ENCODE peak calls at places on chromosome 1, in five cellular contexts. One of them, this sample, is unnamed.

GRCh38 chr1:111505641-111506119 is 2.2 kb upstream of the ADORA3 start:
- DNase-seq in trophoblast cell: no peak
- DNase-seq in neuronal stem cell: no peak
- DNase-seq in mesenchymal stem cell: no peak
- DNase-seq in H9: no peak
- DNase-seq in this sample: no peak

GRCh38 chr1:76585980-76586674 is 281.2 kb upstream of the ST6GALNAC5 start:
- DNase-seq in mesenchymal stem cell: no peak
- DNase-seq in H9: no peak
- DNase-seq in trophoblast cell: no peak
- DNase-seq in neuronal stem cell: no peak
- DNase-seq in this sample: no peak

GRCh38 chr1:246515390-246516005 is 8.4 kb upstream of the SMYD3 start:
- DNase-seq in mesenchymal stem cell: no peak
- DNase-seq in neuronal stem cell: no peak
- DNase-seq in trophoblast cell: no peak
- DNase-seq in H9: no peak
- DNase-seq in this sample: no peak

GRCh38 chr1:199020904-199021303 is 382.1 kb downstream of the PTPRC start:
- DNase-seq in trophoblast cell: no peak
- DNase-seq in H9: no peak
- DNase-seq in mesenchymal stem cell: no peak
- DNase-seq in neuronal stem cell: no peak
- DNase-seq in this sample: no peak

GRCh38 chr1:210099921-210100320 is 132.7 kb upstream of the SERTAD4 start:
- DNase-seq in mesenchymal stem cell: no peak
- DNase-seq in neuronal stem cell: no peak
- DNase-seq in trophoblast cell: no peak
- DNase-seq in H9: no peak
- DNase-seq in this sample: no peak

GRCh38 chr1:240831922-240832321 is 220.0 kb upstream of the GREM2 start:
- DNase-seq in neuronal stem cell: no peak
- DNase-seq in H9: no peak
- DNase-seq in trophoblast cell: no peak
- DNase-seq in mesenchymal stem cell: no peak
- DNase-seq in this sample: no peak

GRCh38 chr1:45584351-45585109 is 689 bp downstream of the NASP start:
- DNase-seq in trophoblast cell: peak
- DNase-seq in mesenchymal stem cell: peak
- DNase-seq in H9: peak
- DNase-seq in neuronal stem cell: peak
- DNase-seq in this sample: peak

GRCh38 chr1:186102559-186103148 is 272.4 kb downstream of the TPR start:
- DNase-seq in mesenchymal stem cell: peak
- DNase-seq in H9: no peak
- DNase-seq in neuronal stem cell: no peak
- DNase-seq in trophoblast cell: no peak
- DNase-seq in this sample: peak

GRCh38 chr1:32992489-32993214 is 28.0 kb upstream of the RNF19B start:
- DNase-seq in mesenchymal stem cell: peak
- DNase-seq in trophoblast cell: peak
- DNase-seq in neuronal stem cell: no peak
- DNase-seq in H9: peak
- DNase-seq in this sample: peak

GRCh38 chr1:229171934-229172333 is 99.0 kb upstream of the RAB4A start:
- DNase-seq in trophoblast cell: peak
- DNase-seq in H9: peak
- DNase-seq in mesenchymal stem cell: no peak
- DNase-seq in neuronal stem cell: no peak
- DNase-seq in this sample: no peak

GRCh38 chr1:212966619-212967018 is 16.3 kb downstream of the VASH2 start:
- DNase-seq in trophoblast cell: no peak
- DNase-seq in neuronal stem cell: no peak
- DNase-seq in mesenchymal stem cell: no peak
- DNase-seq in H9: no peak
- DNase-seq in this sample: no peak

GRCh38 chr1:1088036-1088800 is 14.1 kb upstream of the RNF223 start:
- DNase-seq in trophoblast cell: no peak
- DNase-seq in mesenchymal stem cell: no peak
- DNase-seq in H9: no peak
- DNase-seq in neuronal stem cell: no peak
- DNase-seq in this sample: no peak

GRCh38 chr1:236059011-236059410 is 5.9 kb downstream of the NID1 start:
- DNase-seq in neuronal stem cell: no peak
- DNase-seq in mesenchymal stem cell: no peak
- DNase-seq in trophoblast cell: no peak
- DNase-seq in H9: no peak
- DNase-seq in this sample: no peak

GRCh38 chr1:209585672-209586071 is 2.2 kb downstream of the CAMK1G start:
- DNase-seq in trophoblast cell: no peak
- DNase-seq in mesenchymal stem cell: peak
- DNase-seq in neuronal stem cell: no peak
- DNase-seq in H9: peak
- DNase-seq in this sample: no peak

GRCh38 chr1:231806623-231807470 is 180.3 kb downstream of the DISC1 start:
- DNase-seq in mesenchymal stem cell: no peak
- DNase-seq in H9: peak
- DNase-seq in trophoblast cell: peak
- DNase-seq in neuronal stem cell: peak
- DNase-seq in this sample: peak

GRCh38 chr1:193421487-193421886 is 235.1 kb upstream of the B3GALT2 start:
- DNase-seq in neuronal stem cell: no peak
- DNase-seq in mesenchymal stem cell: no peak
- DNase-seq in H9: no peak
- DNase-seq in trophoblast cell: no peak
- DNase-seq in this sample: no peak

GRCh38 chr1:183804916-183805734 is at the start of gene RGL1:
- DNase-seq in H9: peak
- DNase-seq in trophoblast cell: peak
- DNase-seq in neuronal stem cell: peak
- DNase-seq in mesenchymal stem cell: peak
- DNase-seq in this sample: peak

GRCh38 chr1:30147188-30147587 is 576.2 kb downstream of the MATN1 start:
- DNase-seq in trophoblast cell: no peak
- DNase-seq in mesenchymal stem cell: no peak
- DNase-seq in H9: no peak
- DNase-seq in neuronal stem cell: no peak
- DNase-seq in this sample: no peak

GRCh38 chr1:18572022-18572920 is 58.4 kb upstream of the PAX7 start:
- DNase-seq in H9: no peak
- DNase-seq in mesenchymal stem cell: no peak
- DNase-seq in trophoblast cell: no peak
- DNase-seq in neuronal stem cell: no peak
- DNase-seq in this sample: no peak
- H2BK5ac ChIP-seq in H9: no peak
- H2BK5ac ChIP-seq in mesenchymal stem cell: no peak
- H2BK5ac ChIP-seq in trophoblast cell: no peak
- H2BK5ac ChIP-seq in neuronal stem cell: no peak
- H2BK5ac ChIP-seq in this sample: no peak

DNA sequence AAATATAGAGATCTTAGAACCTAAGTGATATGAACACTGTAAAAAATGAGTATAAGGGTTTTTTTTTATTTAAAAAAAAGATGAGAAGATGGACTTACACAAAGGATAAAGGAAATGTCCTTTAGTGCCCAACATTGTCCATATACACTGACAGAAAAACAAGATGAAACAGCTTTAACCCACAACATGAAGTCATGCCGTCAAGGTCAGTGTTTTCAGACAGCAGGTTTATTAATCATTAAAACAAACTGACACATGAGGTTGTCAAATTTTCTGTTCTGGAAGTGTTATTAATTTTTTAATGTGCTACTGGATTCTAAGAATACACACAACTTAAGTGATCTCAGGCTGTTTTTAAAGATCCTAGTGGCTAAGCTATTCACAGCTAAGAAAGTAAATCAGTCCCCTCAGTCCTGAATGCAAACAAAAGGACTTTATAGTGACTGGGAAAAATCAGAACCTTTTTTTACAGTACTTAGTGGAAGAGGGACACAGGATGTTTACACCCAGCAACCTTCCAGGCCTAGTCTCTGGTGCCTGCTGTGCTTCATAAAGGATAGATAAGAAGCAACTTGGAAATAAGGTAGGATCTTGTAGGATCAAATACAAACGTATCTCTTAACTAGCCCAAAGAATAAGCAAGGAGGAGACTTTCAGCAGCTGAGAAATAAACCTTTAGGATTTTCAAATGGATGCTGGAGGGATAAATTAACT is 22.0 kb upstream of the PKN2 start:
- DNase-seq in mesenchymal stem cell: peak
- DNase-seq in neuronal stem cell: no peak
- DNase-seq in H9: no peak
- DNase-seq in trophoblast cell: no peak
- DNase-seq in this sample: no peak
- H2BK5ac ChIP-seq in mesenchymal stem cell: no peak
- H2BK5ac ChIP-seq in neuronal stem cell: no peak
- H2BK5ac ChIP-seq in H9: no peak
- H2BK5ac ChIP-seq in trophoblast cell: no peak
- H2BK5ac ChIP-seq in this sample: no peak

GRCh38 chr1:36258960-36259344 is 34.7 kb downstream of the THRAP3 start:
- DNase-seq in neuronal stem cell: no peak
- DNase-seq in mesenchymal stem cell: no peak
- DNase-seq in H9: no peak
- DNase-seq in trophoblast cell: no peak
- DNase-seq in this sample: peak

GRCh38 chr1:36256558-36257374 is 32.5 kb downstream of the THRAP3 start:
- DNase-seq in trophoblast cell: no peak
- DNase-seq in neuronal stem cell: no peak
- DNase-seq in mesenchymal stem cell: no peak
- DNase-seq in H9: no peak
- DNase-seq in this sample: no peak

GRCh38 chr1:36253463-36253862 is 29.2 kb downstream of the THRAP3 start:
- DNase-seq in H9: no peak
- DNase-seq in mesenchymal stem cell: peak
- DNase-seq in neuronal stem cell: no peak
- DNase-seq in trophoblast cell: no peak
- DNase-seq in this sample: peak

GRCh38 chr1:36251794-36252481 is 27.7 kb downstream of the THRAP3 start:
- DNase-seq in trophoblast cell: no peak
- DNase-seq in mesenchymal stem cell: no peak
- DNase-seq in neuronal stem cell: no peak
- DNase-seq in H9: no peak
- DNase-seq in this sample: peak

DNA sequence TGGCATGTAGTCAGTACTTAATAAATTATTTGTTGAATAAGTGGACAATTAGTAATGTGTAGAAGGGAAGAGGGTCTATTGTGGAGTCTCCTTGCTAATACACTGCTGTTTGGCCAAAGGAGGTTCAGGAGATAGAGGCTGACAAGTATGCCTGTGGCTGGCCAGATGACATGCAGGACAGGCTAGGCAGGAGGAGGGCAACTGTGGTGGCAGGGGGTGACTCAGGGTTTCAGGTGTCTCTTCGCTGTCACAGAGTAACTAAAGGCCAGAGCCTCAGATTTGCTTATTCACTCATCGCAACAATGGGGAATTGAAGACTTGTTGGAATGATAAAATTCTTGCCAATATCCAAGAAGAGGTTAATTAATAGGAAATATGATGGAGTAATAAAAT is 33.1 kb downstream of the THRAP3 start:
- DNase-seq in mesenchymal stem cell: no peak
- DNase-seq in H9: no peak
- DNase-seq in trophoblast cell: peak
- DNase-seq in neuronal stem cell: no peak
- DNase-seq in this sample: no peak
- H2BK5ac ChIP-seq in mesenchymal stem cell: no peak
- H2BK5ac ChIP-seq in H9: peak
- H2BK5ac ChIP-seq in trophoblast cell: no peak
- H2BK5ac ChIP-seq in neuronal stem cell: no peak
- H2BK5ac ChIP-seq in this sample: peak

GRCh38 chr1:207050768-207051614 is at the start of gene YOD1:
- DNase-seq in trophoblast cell: peak
- DNase-seq in neuronal stem cell: peak
- DNase-seq in mesenchymal stem cell: peak
- DNase-seq in H9: peak
- DNase-seq in this sample: peak

GRCh38 chr1:207050428-207050767 is 610 bp downstream of the YOD1 start:
- DNase-seq in H9: no peak
- DNase-seq in trophoblast cell: no peak
- DNase-seq in neuronal stem cell: no peak
- DNase-seq in mesenchymal stem cell: no peak
- DNase-seq in this sample: no peak

GRCh38 chr1:207049054-207049453 is 2.0 kb downstream of the YOD1 start:
- DNase-seq in neuronal stem cell: no peak
- DNase-seq in trophoblast cell: no peak
- DNase-seq in mesenchymal stem cell: no peak
- DNase-seq in H9: no peak
- DNase-seq in this sample: no peak

GRCh38 chr1:207049514-207049913 is 1.5 kb downstream of the YOD1 start:
- DNase-seq in mesenchymal stem cell: no peak
- DNase-seq in H9: no peak
- DNase-seq in neuronal stem cell: no peak
- DNase-seq in trophoblast cell: no peak
- DNase-seq in this sample: no peak

DNA sequence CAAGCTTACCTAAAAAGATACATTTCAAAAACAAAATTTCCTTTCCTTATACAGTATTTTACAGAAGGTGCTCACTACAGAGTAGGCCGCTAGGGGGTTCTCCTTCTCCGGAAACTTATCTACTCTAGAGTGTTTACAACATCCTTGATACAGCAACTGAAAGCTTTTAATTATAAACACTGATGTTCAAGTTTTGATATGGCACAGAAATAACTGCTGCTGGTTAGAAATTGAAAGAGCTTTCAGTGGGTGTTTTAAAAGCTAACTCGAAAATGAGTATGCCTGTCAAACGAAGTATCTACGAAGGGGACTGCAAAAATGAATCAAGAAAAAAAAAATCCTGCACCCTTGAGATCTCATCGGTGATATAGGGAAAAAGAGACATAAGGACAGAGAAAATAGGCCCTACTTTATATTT is 1.0 kb downstream of the YOD1 start:
- DNase-seq in neuronal stem cell: peak
- DNase-seq in trophoblast cell: peak
- DNase-seq in mesenchymal stem cell: peak
- DNase-seq in H9: no peak
- DNase-seq in this sample: peak
- H2BK5ac ChIP-seq in neuronal stem cell: no peak
- H2BK5ac ChIP-seq in trophoblast cell: peak
- H2BK5ac ChIP-seq in mesenchymal stem cell: no peak
- H2BK5ac ChIP-seq in H9: no peak
- H2BK5ac ChIP-seq in this sample: peak

DNA sequence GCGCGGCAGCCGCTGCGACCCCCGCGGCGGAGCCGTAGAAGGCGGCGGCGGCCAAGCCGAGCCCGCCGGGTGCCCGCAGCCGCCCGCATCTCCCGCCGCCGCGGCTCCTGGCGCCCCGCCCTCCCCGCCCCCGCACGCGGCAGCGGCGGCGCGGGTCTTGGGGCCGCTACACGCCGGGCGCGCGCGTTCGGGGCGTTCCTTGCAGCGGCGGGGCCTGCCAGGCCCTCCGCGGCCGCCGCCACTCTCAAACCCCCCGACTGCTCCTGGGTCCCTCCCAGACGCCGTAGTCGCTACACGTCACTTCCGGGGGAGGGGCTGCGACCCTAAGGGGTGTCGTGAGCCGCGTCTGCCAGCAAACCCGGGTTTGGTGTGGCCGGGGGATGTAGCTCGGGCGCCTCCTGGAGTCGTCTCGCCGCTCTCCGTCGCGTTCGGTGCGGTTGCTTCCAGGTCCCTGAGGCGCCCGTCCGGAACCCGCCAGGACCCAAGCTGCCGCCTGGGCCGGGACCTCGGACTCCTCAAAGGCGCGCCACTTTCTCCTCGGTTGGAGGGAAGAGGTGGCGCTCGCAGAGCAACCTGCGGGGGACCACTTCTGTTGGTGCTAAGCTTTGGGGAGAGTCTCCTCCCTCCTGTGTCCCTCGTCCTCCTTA is at the start of gene ELK4:
- DNase-seq in mesenchymal stem cell: peak
- DNase-seq in neuronal stem cell: peak
- DNase-seq in trophoblast cell: peak
- DNase-seq in H9: peak
- DNase-seq in this sample: peak
- H2BK5ac ChIP-seq in mesenchymal stem cell: peak
- H2BK5ac ChIP-seq in neuronal stem cell: peak
- H2BK5ac ChIP-seq in trophoblast cell: peak
- H2BK5ac ChIP-seq in H9: no peak
- H2BK5ac ChIP-seq in this sample: peak